ENCODE peak calls at places on chromosomes 3 and 15, in six cellular contexts. D is mesothelial cell of epicardium, Y is GM13977, J is cardiac muscle cell, P is fibroblast of pulmonary artery, X is lung. S is an unnamed sample.

GRCh38 chr3:40116478-40117162 is 192.9 kb upstream of the EIF1B start:
- DNase-seq in D (no peak), Y (no peak), J (peak; percentile 47), P (peak; percentile 54), X (no peak), S (no peak)

GRCh38 chr15:66099950-66100671 is 153.4 kb downstream of the MEGF11 start:
- DNase-seq in D (no peak), Y (no peak), J (no peak), P (no peak), X (no peak), S (no peak)

GRCh38 chr15:42447599-42447998 is 43.3 kb downstream of the ZNF106 start:
- DNase-seq in D (no peak), Y (no peak), J (no peak), P (no peak), X (no peak), S (no peak)

GRCh38 chr3:165669502-165669901 is 167.7 kb downstream of the BCHE start:
- DNase-seq in D (no peak), Y (no peak), J (no peak), P (no peak), X (no peak), S (peak; percentile 12)

GRCh38 chr15:46848704-46849103 is 868.6 kb upstream of the SEMA6D start:
- DNase-seq in D (no peak), Y (no peak), J (no peak), P (peak; percentile 1), X (no peak), S (peak; percentile 11)

GRCh38 chr15:53288542-53288941 is 470.9 kb downstream of the WDR72 start:
- DNase-seq in D (no peak), Y (no peak), J (no peak), P (no peak), X (no peak), S (no peak)

GRCh38 chr3:194397757-194398312 is 1.2 kb downstream of the GP5 start:
- DNase-seq in D (no peak), Y (no peak), J (peak; percentile 31), P (no peak), X (no peak), S (no peak)

GRCh38 chr15:74529911-74530310 is 11.1 kb upstream of the ARID3B start:
- DNase-seq in D (no peak), Y (no peak), J (peak; percentile 88), P (peak; percentile 84), X (no peak), S (peak; percentile 64)

GRCh38 chr3:159884661-159885402 is 103.8 kb upstream of the IL12A start:
- DNase-seq in D (no peak), Y (peak; percentile 51), J (peak; percentile 71), P (peak; percentile 75), X (no peak), S (peak; percentile 63)

GRCh38 chr3:56468184-56469106 is at the start of gene ERC2:
- DNase-seq in D (peak; percentile 80), Y (no peak), J (peak; percentile 45), P (peak; percentile 17), X (peak; percentile 43), S (peak; percentile 10)
- TF ChIP-seq CTCF in D (peak; percentile 26), Y (no peak), J (peak; percentile 9), P (no peak), X (no peak), S (no peak)

GRCh38 chr3:66502267-66502874 is 1.5 kb upstream of the LRIG1 start:
- DNase-seq in D (no peak), Y (no peak), J (no peak), P (no peak), X (no peak), S (no peak)

GRCh38 chr3:66501483-66502266 is 853 bp upstream of the LRIG1 start:
- DNase-seq in D (no peak), Y (no peak), J (no peak), P (no peak), X (no peak), S (no peak)

GRCh38 chr3:66499881-66500574 is 794 bp downstream of the LRIG1 start:
- DNase-seq in D (peak; percentile 56), Y (peak; percentile 60), J (peak; percentile 20), P (peak; percentile 19), X (peak; percentile 54), S (no peak)

GRCh38 chr3:66498718-66499611 is 1.9 kb downstream of the LRIG1 start:
- DNase-seq in D (no peak), Y (no peak), J (no peak), P (no peak), X (no peak), S (no peak)

GRCh38 chr3:66500575-66501482 is at the start of gene LRIG1:
- DNase-seq in D (peak; percentile 98), Y (peak; percentile 96), J (peak; percentile 99), P (peak; percentile 98), X (peak; percentile 99), S (peak; percentile 98)
- TF ChIP-seq CTCF in D (no peak), Y (peak; percentile 24), J (no peak), P (no peak), X (peak; percentile 0), S (no peak)

GRCh38 chr3:116135462-116135861 is 309.8 kb downstream of the LSAMP start:
- DNase-seq in D (no peak), Y (no peak), J (peak; percentile 92), P (peak; percentile 91), X (no peak), S (peak; percentile 78)

GRCh38 chr3:116139607-116140006 is 305.7 kb downstream of the LSAMP start:
- DNase-seq in D (no peak), Y (no peak), J (peak; percentile 15), P (peak; percentile 4), X (no peak), S (no peak)

GRCh38 chr3:116145613-116146012 is 299.7 kb downstream of the LSAMP start:
- DNase-seq in D (no peak), Y (no peak), J (no peak), P (no peak), X (no peak), S (no peak)

GRCh38 chr3:116141724-116142123 is 303.6 kb downstream of the LSAMP start:
- DNase-seq in D (no peak), Y (no peak), J (no peak), P (no peak), X (no peak), S (no peak)

DNA sequence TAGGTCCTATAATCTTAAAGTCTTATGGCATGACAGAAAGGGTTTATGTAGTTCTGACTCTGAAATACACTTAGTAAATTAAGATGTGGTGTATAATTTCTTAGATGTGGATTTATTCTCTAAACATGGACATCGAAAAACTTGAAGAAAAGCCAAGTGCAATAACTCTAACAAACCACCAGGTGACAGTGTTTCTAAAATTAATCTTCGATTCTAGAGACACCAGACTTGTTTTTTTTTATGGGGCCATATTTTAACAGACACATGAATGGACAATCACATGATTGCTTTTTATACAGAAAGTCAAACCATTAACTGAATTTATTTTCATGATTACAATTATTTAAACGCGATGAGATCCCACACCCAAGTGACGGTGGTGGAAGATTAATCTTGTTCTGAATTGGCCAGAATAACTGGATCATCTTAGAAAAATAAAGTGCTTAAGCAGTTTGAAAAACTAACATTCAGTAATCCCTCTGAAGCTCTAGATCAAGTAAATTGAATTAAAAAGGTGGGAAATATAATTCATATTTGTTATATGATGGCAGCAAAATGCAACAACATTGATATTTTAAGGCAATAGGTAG is 305.1 kb downstream of the LSAMP start:
- DNase-seq in D (no peak), Y (no peak), J (peak; percentile 63), P (peak; percentile 62), X (no peak), S (peak; percentile 41)
- TF ChIP-seq CTCF in D (peak; percentile 99), Y (peak; percentile 62), J (peak; percentile 87), P (peak; percentile 90), X (peak; percentile 50), S (peak; percentile 79)

GRCh38 chr15:71653986-71654713 is 156.2 kb upstream of the NR2E3 start:
- DNase-seq in D (no peak), Y (no peak), J (no peak), P (no peak), X (no peak), S (no peak)

GRCh38 chr15:71649894-71650293 is 160.5 kb upstream of the NR2E3 start:
- DNase-seq in D (no peak), Y (no peak), J (no peak), P (no peak), X (no peak), S (peak; percentile 69)

GRCh38 chr15:71654714-71655174 is 155.6 kb upstream of the NR2E3 start:
- DNase-seq in D (no peak), Y (no peak), J (peak; percentile 21), P (peak; percentile 55), X (no peak), S (no peak)

GRCh38 chr15:71650603-71651002 is 159.8 kb upstream of the NR2E3 start:
- DNase-seq in D (no peak), Y (no peak), J (no peak), P (no peak), X (no peak), S (no peak)

DNA sequence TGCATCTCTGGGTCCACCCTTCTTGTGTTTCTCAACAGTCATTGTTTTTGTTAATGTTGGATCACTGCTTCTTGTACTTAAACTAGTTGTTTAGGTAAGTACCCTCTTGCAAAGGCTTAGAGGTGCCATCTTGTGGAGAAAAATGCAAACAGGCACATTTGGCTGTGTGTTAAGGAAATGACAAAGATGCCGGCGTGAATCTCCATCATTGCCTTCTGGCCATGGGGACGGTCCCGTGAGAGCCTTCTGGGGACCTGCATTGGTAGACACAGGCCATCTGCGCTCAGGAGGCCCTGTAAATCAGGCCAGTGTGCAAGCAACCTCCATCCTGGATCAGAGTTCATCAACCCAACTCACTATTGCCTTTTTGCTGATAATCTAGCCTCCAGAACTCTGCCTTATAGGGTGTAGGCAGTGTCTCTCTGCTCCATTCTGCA is 158.6 kb upstream of the NR2E3 start:
- DNase-seq in D (no peak), Y (peak; percentile 16), J (peak; percentile 74), P (peak; percentile 90), X (peak; percentile 41), S (peak; percentile 84)
- TF ChIP-seq CTCF in D (no peak), Y (peak; percentile 42), J (peak; percentile 59), P (peak; percentile 84), X (no peak), S (peak; percentile 63)

GRCh38 chr3:184308744-184309143 is 5.7 kb upstream of the EIF4G1 start:
- DNase-seq in D (no peak), Y (no peak), J (no peak), P (no peak), X (no peak), S (no peak)
- TF ChIP-seq CTCF in D (no peak), Y (no peak), J (no peak), P (no peak), X (no peak), S (peak; percentile 8)

S was measured in fibroblast of villous mesenchyme.